ENCODE peak calls at places on chromosomes 6 and 20, in six cellular contexts. P, Z, L, G, C and U are unnamed samples.

GRCh38 chr6:56193846-56194245 is 53.5 kb downstream of the COL21A1 start:
- DNase-seq in Z (no peak), C (peak), L (no peak), G (no peak), P (no peak), U (no peak)

GRCh38 chr20:40414843-40415615 is 274.0 kb downstream of the MAFB start:
- DNase-seq in P (peak), C (peak), L (no peak), G (no peak), Z (no peak), U (peak)

GRCh38 chr20:6388666-6389197 is 265.9 kb upstream of the FERMT1 start:
- DNase-seq in Z (no peak), G (no peak), L (no peak), C (no peak), P (no peak), U (no peak)

GRCh38 chr6:53239526-53239925 is 90.9 kb upstream of the GCM1 start:
- DNase-seq in L (no peak), G (no peak), P (no peak), C (peak), Z (no peak), U (no peak)

GRCh38 chr6:38131527-38131965 is 312.0 kb downstream of the ZFAND3 start:
- DNase-seq in Z (no peak), L (no peak), G (no peak), P (peak), C (peak), U (no peak)

GRCh38 chr6:149170564-149171452 is 146.7 kb upstream of the TAB2 start:
- DNase-seq in P (no peak), L (no peak), G (no peak), Z (no peak), C (no peak), U (no peak)

GRCh38 chr6:139647001-139647400 is 272.6 kb upstream of the CITED2 start:
- DNase-seq in P (no peak), C (no peak), Z (no peak), L (no peak), G (no peak), U (no peak)

GRCh38 chr6:145323652-145324051 is 411.7 kb downstream of the EPM2A start:
- DNase-seq in Z (no peak), L (no peak), P (no peak), G (no peak), C (no peak), U (no peak)

GRCh38 chr6:43014434-43014909 is 423 bp downstream of the KLHDC3 start:
- DNase-seq in C (peak), G (no peak), L (no peak), Z (no peak), P (no peak), U (no peak)

GRCh38 chr20:1652104-1652503 is 5.5 kb downstream of the SIRPG start:
- DNase-seq in P (no peak), L (no peak), G (no peak), C (no peak), Z (no peak), U (no peak)

GRCh38 chr6:130676077-130676772 is 151.0 kb upstream of the SMLR1 start:
- DNase-seq in G (no peak), L (peak), Z (no peak), C (no peak), P (no peak), U (no peak)

GRCh38 chr6:127949251-127949650 is 48.4 kb upstream of the THEMIS start:
- DNase-seq in C (no peak), G (no peak), L (no peak), Z (no peak), P (no peak), U (no peak)

GRCh38 chr20:11008444-11008843 is 334.6 kb upstream of the JAG1 start:
- DNase-seq in G (no peak), C (no peak), P (no peak), Z (no peak), L (no peak), U (no peak)

GRCh38 chr6:26362836-26363220 is 2.2 kb upstream of the BTN3A2 start:
- DNase-seq in L (no peak), P (no peak), Z (no peak), C (no peak), G (no peak), U (no peak)

GRCh38 chr6:113980937-113981554 is 10.1 kb upstream of the HDAC2 start:
- DNase-seq in L (peak), P (no peak), C (no peak), G (no peak), Z (no peak), U (no peak)

GRCh38 chr20:10077886-10078285 is 43.1 kb downstream of the ANKEF1 start:
- DNase-seq in Z (no peak), G (no peak), L (no peak), P (no peak), C (no peak), U (no peak)

GRCh38 chr20:55375920-55376319 is 629.4 kb downstream of the CBLN4 start:
- DNase-seq in G (no peak), Z (no peak), C (no peak), P (no peak), L (peak), U (no peak)

DNA sequence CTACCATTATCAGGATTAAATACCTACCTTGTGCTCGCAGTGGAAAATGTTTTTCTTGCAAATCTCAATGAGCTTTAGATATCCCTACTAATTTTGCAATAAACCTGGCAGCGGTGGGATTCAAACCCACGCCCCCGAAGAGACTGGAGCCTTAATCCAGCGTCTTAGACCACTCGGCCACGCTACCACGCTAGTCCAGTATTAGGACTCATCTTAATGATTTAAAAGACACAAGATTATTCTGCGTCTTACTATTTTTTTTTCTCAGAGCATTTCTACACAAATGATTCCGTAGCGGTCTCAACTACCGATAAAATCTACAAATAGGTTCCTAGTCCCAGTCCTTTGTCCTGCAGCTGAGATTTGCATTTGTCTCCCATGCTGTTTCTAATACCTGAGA is 35.2 kb upstream of the ZSCAN23 start:
- DNase-seq in G (no peak), L (no peak), P (no peak), Z (no peak), C (no peak), U (no peak)
- H3K27ac ChIP-seq in G (no peak), L (no peak), P (no peak), Z (no peak), C (no peak), U (no peak)

GRCh38 chr20:51400051-51400926 is 142.2 kb downstream of the NFATC2 start:
- DNase-seq in G (no peak), P (no peak), Z (no peak), C (no peak), L (no peak), U (no peak)

GRCh38 chr20:51399138-51399890 is 143.2 kb downstream of the NFATC2 start:
- DNase-seq in Z (no peak), G (no peak), P (no peak), L (no peak), C (no peak), U (no peak)

GRCh38 chr20:51404297-51405060 is 138.0 kb downstream of the NFATC2 start:
- DNase-seq in G (peak), Z (peak), P (no peak), L (peak), C (no peak), U (no peak)

GRCh38 chr20:51402201-51402600 is 140.3 kb downstream of the NFATC2 start:
- DNase-seq in P (no peak), Z (no peak), L (no peak), C (no peak), G (no peak), U (peak)

DNA sequence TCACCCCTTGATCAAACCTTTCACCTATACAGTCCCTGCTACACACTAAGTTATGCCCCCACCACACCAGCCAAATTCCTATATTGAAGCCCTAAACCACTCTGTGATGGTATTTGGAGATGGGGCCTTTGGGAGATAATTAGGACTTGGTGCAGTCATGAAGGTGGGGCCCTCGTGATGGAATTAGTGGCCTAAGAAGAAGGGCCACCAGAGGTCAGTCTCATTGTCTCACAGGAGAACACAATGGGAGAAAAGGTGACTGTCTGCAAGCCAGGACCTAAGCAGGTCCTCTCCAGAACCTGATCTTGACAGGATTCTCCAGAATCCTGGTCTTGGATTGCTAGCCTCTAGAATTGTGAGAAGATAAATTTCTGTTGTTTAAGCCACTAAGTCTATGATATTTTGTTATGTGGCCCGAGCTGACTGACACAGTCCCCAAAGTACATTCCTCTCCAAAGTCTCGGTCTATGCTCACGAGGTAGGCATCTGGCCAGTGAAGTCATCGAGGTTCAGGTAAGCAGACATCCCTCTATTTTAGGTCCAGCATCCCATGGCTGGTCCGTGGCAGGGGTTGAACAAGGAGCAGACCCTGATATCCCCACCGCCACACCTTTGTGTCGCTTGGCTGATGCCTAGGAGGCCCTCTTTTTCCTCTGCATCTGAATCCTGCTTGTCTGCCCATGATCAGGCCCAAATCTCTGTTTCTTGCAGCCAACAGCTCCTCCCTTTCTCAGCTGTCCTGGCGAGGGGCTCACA is 138.9 kb downstream of the NFATC2 start:
- DNase-seq in L (no peak), C (no peak), Z (no peak), G (no peak), P (no peak), U (no peak)
- H3K27ac ChIP-seq in L (no peak), C (no peak), Z (no peak), G (no peak), P (no peak), U (no peak)

GRCh38 chr6:112252571-112253504 is 1.5 kb downstream of the LAMA4 start:
- DNase-seq in G (no peak), Z (no peak), L (no peak), P (no peak), C (no peak), U (no peak)

GRCh38 chr6:112247275-112247674 is 7.1 kb downstream of the LAMA4 start:
- DNase-seq in G (no peak), C (no peak), P (no peak), Z (no peak), L (no peak), U (no peak)

GRCh38 chr6:112245511-112246203 is 8.7 kb downstream of the LAMA4 start:
- DNase-seq in Z (no peak), P (no peak), G (no peak), C (no peak), L (no peak), U (no peak)

GRCh38 chr6:112251170-112251945 is 3.0 kb downstream of the LAMA4 start:
- DNase-seq in G (peak), L (no peak), Z (no peak), C (no peak), P (no peak), U (no peak)

DNA sequence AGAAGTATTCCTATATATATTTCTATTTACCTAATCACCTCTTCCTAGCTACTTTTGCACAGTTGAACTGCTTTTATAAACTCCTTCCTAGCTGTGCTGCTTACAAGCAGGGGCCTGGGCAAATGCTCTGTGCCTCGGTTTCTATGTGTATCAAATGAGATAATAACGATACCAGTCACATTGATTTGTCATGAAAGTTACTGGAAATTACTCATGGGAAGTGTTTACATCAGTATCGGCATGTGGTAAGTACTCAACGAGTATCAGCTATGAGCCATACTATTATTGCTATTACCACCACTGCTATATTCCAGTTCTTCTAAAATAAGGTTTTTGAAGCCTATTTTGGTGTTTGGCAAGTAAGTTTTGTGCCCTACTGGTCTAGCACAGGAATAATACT is 4.9 kb downstream of the LAMA4 start:
- DNase-seq in C (peak), Z (no peak), L (no peak), P (no peak), G (no peak), U (no peak)
- H3K27ac ChIP-seq in C (no peak), Z (no peak), L (no peak), P (no peak), G (no peak), U (no peak)

GRCh38 chr6:132972254-132972653 is 157.9 kb downstream of the RPS12 start:
- DNase-seq in C (no peak), G (no peak), P (no peak), L (no peak), Z (no peak), U (no peak)

GRCh38 chr6:132968419-132968950 is 154.1 kb downstream of the RPS12 start:
- DNase-seq in C (no peak), L (no peak), Z (no peak), G (no peak), P (no peak), U (no peak)

GRCh38 chr6:132971676-132972075 is 157.3 kb downstream of the RPS12 start:
- DNase-seq in L (no peak), P (no peak), G (no peak), Z (no peak), C (no peak), U (no peak)

GRCh38 chr6:132967871-132968270 is 153.5 kb downstream of the RPS12 start:
- DNase-seq in C (no peak), P (no peak), L (no peak), Z (no peak), G (no peak), U (no peak)

DNA sequence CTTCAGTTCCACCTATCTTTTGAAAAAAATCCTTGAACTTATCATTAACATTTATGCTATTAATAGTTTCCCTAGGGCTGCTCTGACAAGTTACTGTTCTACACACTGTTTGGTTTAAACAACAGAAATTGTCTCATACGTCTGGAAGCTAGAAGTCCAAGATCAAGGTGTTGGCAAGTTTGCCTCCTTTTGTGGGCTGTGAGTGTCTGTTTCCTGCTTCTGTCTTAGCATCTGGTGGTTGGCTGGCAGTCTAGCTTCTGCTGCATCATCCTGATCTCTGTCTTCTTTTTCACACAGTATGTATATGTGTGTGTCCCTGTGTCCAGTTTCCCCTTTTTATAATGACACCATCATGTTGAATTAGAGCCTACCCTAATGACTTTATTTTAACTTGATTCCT is 154.8 kb downstream of the RPS12 start:
- DNase-seq in C (no peak), L (no peak), P (no peak), G (no peak), Z (no peak), U (no peak)
- H3K27ac ChIP-seq in C (no peak), L (no peak), P (no peak), G (no peak), Z (no peak), U (no peak)

GRCh38 chr6:33692760-33693158 is 18.7 kb downstream of the UQCC2 start:
- DNase-seq in G (peak), L (no peak), C (no peak), P (no peak), Z (peak), U (no peak)
- H3K27ac ChIP-seq in G (no peak), L (no peak), C (no peak), P (no peak), Z (no peak), U (peak)

GRCh38 chr6:47080083-47080596 is 38.0 kb upstream of the ADGRF1 start:
- DNase-seq in P (no peak), C (no peak), Z (no peak), L (no peak), G (no peak), U (no peak)
- H3K27ac ChIP-seq in P (no peak), C (no peak), Z (no peak), L (no peak), G (no peak), U (no peak)

GRCh38 chr6:157767757-157768156 is 55.3 kb upstream of the SNX9 start:
- DNase-seq in P (no peak), C (no peak), L (no peak), Z (no peak), G (no peak), U (no peak)

GRCh38 chr6:157768863-157769551 is 54.0 kb upstream of the SNX9 start:
- DNase-seq in C (no peak), G (no peak), L (no peak), Z (no peak), P (no peak), U (no peak)

GRCh38 chr6:157767071-157767750 is 55.8 kb upstream of the SNX9 start:
- DNase-seq in Z (no peak), G (no peak), L (no peak), P (no peak), C (no peak), U (no peak)

GRCh38 chr6:157769776-157770430 is 53.1 kb upstream of the SNX9 start:
- DNase-seq in Z (no peak), C (no peak), P (no peak), L (no peak), G (no peak), U (no peak)

DNA sequence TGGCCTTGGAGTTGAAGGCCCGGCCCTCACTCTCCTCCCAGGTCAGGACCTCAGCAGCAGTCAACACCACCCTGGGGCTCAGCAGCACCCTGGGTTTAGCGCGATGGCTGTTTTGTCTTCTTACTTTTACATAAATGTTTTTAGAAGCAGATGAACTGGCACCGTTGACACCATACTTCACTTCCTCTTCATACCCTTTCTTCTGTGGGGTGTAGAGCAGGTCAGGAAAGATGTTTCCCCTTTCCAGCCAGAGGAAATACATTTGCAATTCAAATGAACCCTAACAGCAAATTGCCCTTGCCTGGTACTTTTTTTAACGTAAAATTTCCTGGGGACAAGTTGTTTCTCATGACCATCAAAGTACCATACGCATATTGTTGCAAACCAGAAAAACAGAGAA is 54.7 kb upstream of the SNX9 start:
- DNase-seq in Z (no peak), C (no peak), L (no peak), P (no peak), G (no peak), U (no peak)
- H3K27ac ChIP-seq in Z (no peak), C (no peak), L (no peak), P (no peak), G (no peak), U (no peak)

DNA sequence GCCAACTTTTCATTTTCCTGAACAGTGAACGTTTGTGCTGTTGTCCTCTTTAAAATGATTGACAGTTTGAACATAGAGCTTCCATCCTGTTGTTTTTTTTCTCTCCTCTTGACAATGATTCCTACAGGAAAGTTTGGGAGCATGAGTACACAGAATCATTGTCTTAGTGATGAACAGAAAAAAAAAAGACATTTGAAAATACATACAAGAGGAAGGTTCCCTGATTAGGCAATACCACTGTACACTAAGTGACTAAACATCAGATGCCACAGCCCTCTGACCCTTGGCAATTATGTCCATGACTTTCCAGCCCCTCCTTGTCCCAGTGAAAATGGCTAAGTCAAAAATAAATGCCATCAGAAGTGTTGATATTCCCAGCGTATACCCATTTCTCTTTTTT is 71.5 kb downstream of the RTN4IP1 start:
- DNase-seq in C (no peak), L (no peak), G (no peak), P (no peak), Z (no peak), U (no peak)
- H3K27ac ChIP-seq in C (no peak), L (no peak), G (no peak), P (no peak), Z (no peak), U (peak)

DNA sequence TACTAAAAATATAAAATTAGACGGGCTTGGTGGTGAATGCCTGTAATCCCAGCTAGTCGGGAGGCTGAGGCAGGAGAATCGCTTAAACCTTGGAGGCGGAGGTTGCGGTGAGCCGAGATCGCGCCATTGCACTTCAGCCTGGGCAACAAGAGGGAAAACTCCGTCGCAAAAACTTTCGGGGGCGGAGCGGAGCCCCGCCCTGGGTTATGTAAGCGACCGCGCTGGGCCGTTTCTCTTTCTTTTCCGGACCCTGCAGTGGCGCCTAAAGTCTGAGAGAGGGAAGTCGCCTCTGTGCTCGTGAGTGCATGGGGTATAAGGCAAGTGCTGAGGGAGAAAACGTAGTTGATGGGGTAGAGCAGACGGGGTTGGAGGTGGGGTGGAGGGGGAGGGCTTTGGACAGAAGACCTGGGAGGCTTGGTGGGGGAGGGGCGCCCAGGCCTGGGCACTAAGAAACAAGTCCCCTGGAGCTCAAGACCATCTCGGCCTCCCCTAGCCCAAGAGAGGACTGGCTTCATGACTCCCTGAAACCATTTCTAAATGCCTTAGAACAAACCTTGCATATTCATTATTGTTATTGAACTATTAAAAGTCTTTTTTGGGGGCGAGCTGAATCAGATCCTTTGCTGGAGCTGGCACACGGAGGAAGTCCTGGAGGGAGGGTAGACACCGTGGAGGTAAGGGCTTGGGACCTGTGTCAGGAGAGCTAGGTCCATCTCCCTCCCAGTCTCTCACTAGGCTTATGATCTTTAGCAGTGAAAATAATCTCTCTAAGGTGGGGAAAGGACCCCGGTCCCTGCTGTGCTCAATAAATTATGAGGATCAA is 2.7 kb upstream of the MICA start:
- DNase-seq in G (peak), L (peak), Z (peak), P (no peak), C (peak), U (no peak)
- H3K27ac ChIP-seq in G (peak), L (no peak), Z (peak), P (peak), C (peak), U (peak)

GRCh38 chr6:18360188-18360587 is 27.0 kb upstream of the RNF144B start:
- DNase-seq in P (no peak), G (no peak), C (no peak), Z (no peak), L (no peak), U (no peak)
- H3K27ac ChIP-seq in P (no peak), G (no peak), C (no peak), Z (no peak), L (no peak), U (peak)